ENCODE peak calls at places on chromosomes 16 and 17, in four cellular contexts. M is A549, P is HS-27A, V is neural crest cell. L is an unnamed sample.

GRCh38 chr17:66538776-66539175 is 236.4 kb downstream of the PRKCA start:
- DNase-seq in M (no peak), P (no peak), V (no peak), L (no peak)

GRCh38 chr17:20072692-20072992 is 63.5 kb downstream of the SPECC1 start:
- DNase-seq in M (no peak), P (no peak), V (no peak), L (no peak)

GRCh38 chr17:43907425-43907981 is at the start of gene MPP2:
- DNase-seq in M (peak), P (no peak), V (peak), L (peak)

GRCh38 chr17:66580178-66580577 is 254.7 kb upstream of the CACNG5 start:
- DNase-seq in M (peak), P (no peak), V (no peak), L (no peak)

GRCh38 chr17:52681486-52681885 is 523.0 kb upstream of the CA10 start:
- DNase-seq in M (no peak), P (no peak), V (no peak), L (no peak)

GRCh38 chr16:73878616-73879015 is 418.0 kb upstream of the PSMD7 start:
- DNase-seq in M (peak), P (peak), V (no peak), L (no peak)

GRCh38 chr16:70331588-70332358 is 14.9 kb upstream of the DDX19A start:
- DNase-seq in M (no peak), P (no peak), V (peak), L (no peak)

GRCh38 chr17:80992077-80992947 is 671 bp downstream of the CHMP6 start:
- DNase-seq in M (no peak), P (no peak), V (no peak), L (no peak)

GRCh38 chr16:90020838-90021382 is 1.7 kb upstream of the DBNDD1 start:
- DNase-seq in M (no peak), P (no peak), V (no peak), L (no peak)

GRCh38 chr16:86664518-86665318 is 86.4 kb downstream of the FOXL1 start:
- DNase-seq in M (peak), P (peak), V (no peak), L (no peak)

GRCh38 chr17:2849327-2849670 is 53.1 kb downstream of the RAP1GAP2 start:
- DNase-seq in M (no peak), P (no peak), V (no peak), L (no peak)

L was measured in effector CD8-positive, alpha-beta T cell.